ENCODE peak calls at places on chromosomes 11 and 22, in nine cellular contexts. One of them, this sample, is unnamed.

GRCh38 chr11:61890536-61891330 is 612 bp downstream of the FADS3 start:
- DNase-seq in T-helper 1 cell: no peak
- DNase-seq in neural crest cell: no peak
- DNase-seq in GM12865: peak; percentile 22
- DNase-seq in activated naive CD4-positive, alpha-beta T cell treated with anti-CD3 and anti-CD28 coated beads, Interleukin-2, amount 50 U/mL, for 16 hours: peak; percentile 35
- DNase-seq in effector CD4-positive, alpha-beta T cell: peak; percentile 18
- DNase-seq in astrocyte of the hippocampus: peak; percentile 85
- DNase-seq in Ammon's horn: no peak
- DNase-seq in NCI-H1930: peak; percentile 28
- DNase-seq in this sample: peak; percentile 67

GRCh38 chr11:429391-429790 is 12.4 kb downstream of the ANO9 start:
- DNase-seq in NCI-H1930: no peak
- DNase-seq in astrocyte of the hippocampus: no peak
- DNase-seq in neural crest cell: no peak
- DNase-seq in Ammon's horn: no peak
- DNase-seq in effector CD4-positive, alpha-beta T cell: no peak
- DNase-seq in GM12865: no peak
- DNase-seq in T-helper 1 cell: no peak
- DNase-seq in activated naive CD4-positive, alpha-beta T cell treated with anti-CD3 and anti-CD28 coated beads, Interleukin-2, amount 50 U/mL, for 16 hours: peak; percentile 9
- DNase-seq in this sample: peak; percentile 38

GRCh38 chr11:6646040-6646439 is 9.6 kb downstream of the DCHS1 start:
- DNase-seq in neural crest cell: no peak
- DNase-seq in effector CD4-positive, alpha-beta T cell: no peak
- DNase-seq in astrocyte of the hippocampus: no peak
- DNase-seq in activated naive CD4-positive, alpha-beta T cell treated with anti-CD3 and anti-CD28 coated beads, Interleukin-2, amount 50 U/mL, for 16 hours: no peak
- DNase-seq in GM12865: peak; percentile 60
- DNase-seq in Ammon's horn: no peak
- DNase-seq in NCI-H1930: no peak
- DNase-seq in T-helper 1 cell: no peak
- DNase-seq in this sample: no peak

GRCh38 chr11:128653828-128654231 is 40.0 kb upstream of the FLI1 start:
- DNase-seq in activated naive CD4-positive, alpha-beta T cell treated with anti-CD3 and anti-CD28 coated beads, Interleukin-2, amount 50 U/mL, for 16 hours: no peak
- DNase-seq in effector CD4-positive, alpha-beta T cell: no peak
- DNase-seq in T-helper 1 cell: no peak
- DNase-seq in NCI-H1930: no peak
- DNase-seq in Ammon's horn: peak; percentile 71
- DNase-seq in neural crest cell: no peak
- DNase-seq in GM12865: no peak
- DNase-seq in astrocyte of the hippocampus: peak; percentile 61
- DNase-seq in this sample: peak; percentile 64

GRCh38 chr22:49303061-49303735 is 524.5 kb downstream of the BRD1 start:
- DNase-seq in neural crest cell: no peak
- DNase-seq in NCI-H1930: no peak
- DNase-seq in activated naive CD4-positive, alpha-beta T cell treated with anti-CD3 and anti-CD28 coated beads, Interleukin-2, amount 50 U/mL, for 16 hours: no peak
- DNase-seq in effector CD4-positive, alpha-beta T cell: no peak
- DNase-seq in Ammon's horn: no peak
- DNase-seq in GM12865: no peak
- DNase-seq in T-helper 1 cell: no peak
- DNase-seq in astrocyte of the hippocampus: no peak
- DNase-seq in this sample: peak; percentile 14

GRCh38 chr11:108758458-108758857 is 93.6 kb downstream of the DDX10 start:
- DNase-seq in activated naive CD4-positive, alpha-beta T cell treated with anti-CD3 and anti-CD28 coated beads, Interleukin-2, amount 50 U/mL, for 16 hours: no peak
- DNase-seq in neural crest cell: no peak
- DNase-seq in astrocyte of the hippocampus: no peak
- DNase-seq in Ammon's horn: no peak
- DNase-seq in effector CD4-positive, alpha-beta T cell: no peak
- DNase-seq in NCI-H1930: no peak
- DNase-seq in GM12865: no peak
- DNase-seq in T-helper 1 cell: no peak
- DNase-seq in this sample: no peak

GRCh38 chr11:129392995-129393394 is 17.3 kb downstream of the BARX2 start:
- DNase-seq in NCI-H1930: no peak
- DNase-seq in effector CD4-positive, alpha-beta T cell: no peak
- DNase-seq in astrocyte of the hippocampus: no peak
- DNase-seq in Ammon's horn: no peak
- DNase-seq in GM12865: no peak
- DNase-seq in T-helper 1 cell: no peak
- DNase-seq in neural crest cell: no peak
- DNase-seq in activated naive CD4-positive, alpha-beta T cell treated with anti-CD3 and anti-CD28 coated beads, Interleukin-2, amount 50 U/mL, for 16 hours: no peak
- DNase-seq in this sample: no peak

GRCh38 chr11:12692238-12693074 is 18.2 kb downstream of the TEAD1 start:
- DNase-seq in GM12865: no peak
- DNase-seq in effector CD4-positive, alpha-beta T cell: no peak
- DNase-seq in activated naive CD4-positive, alpha-beta T cell treated with anti-CD3 and anti-CD28 coated beads, Interleukin-2, amount 50 U/mL, for 16 hours: no peak
- DNase-seq in NCI-H1930: no peak
- DNase-seq in neural crest cell: peak; percentile 55
- DNase-seq in T-helper 1 cell: no peak
- DNase-seq in astrocyte of the hippocampus: peak; percentile 94
- DNase-seq in Ammon's horn: peak; percentile 82
- DNase-seq in this sample: no peak

GRCh38 chr11:2791139-2791520 is 91.3 kb upstream of the KCNQ1OT1 start:
- DNase-seq in activated naive CD4-positive, alpha-beta T cell treated with anti-CD3 and anti-CD28 coated beads, Interleukin-2, amount 50 U/mL, for 16 hours: no peak
- DNase-seq in effector CD4-positive, alpha-beta T cell: peak; percentile 1
- DNase-seq in astrocyte of the hippocampus: no peak
- DNase-seq in GM12865: no peak
- DNase-seq in NCI-H1930: no peak
- DNase-seq in T-helper 1 cell: peak; percentile 4
- DNase-seq in neural crest cell: no peak
- DNase-seq in Ammon's horn: no peak
- DNase-seq in this sample: peak; percentile 10

GRCh38 chr11:122717264-122717867 is 61.8 kb downstream of the UBASH3B start:
- DNase-seq in effector CD4-positive, alpha-beta T cell: no peak
- DNase-seq in neural crest cell: no peak
- DNase-seq in Ammon's horn: peak; percentile 20
- DNase-seq in NCI-H1930: no peak
- DNase-seq in activated naive CD4-positive, alpha-beta T cell treated with anti-CD3 and anti-CD28 coated beads, Interleukin-2, amount 50 U/mL, for 16 hours: no peak
- DNase-seq in GM12865: peak; percentile 85
- DNase-seq in astrocyte of the hippocampus: no peak
- DNase-seq in T-helper 1 cell: no peak
- DNase-seq in this sample: peak; percentile 85

GRCh38 chr11:75760710-75761493 is 7.7 kb upstream of the DGAT2 start:
- DNase-seq in NCI-H1930: no peak
- DNase-seq in astrocyte of the hippocampus: peak; percentile 35
- DNase-seq in GM12865: no peak
- DNase-seq in Ammon's horn: no peak
- DNase-seq in T-helper 1 cell: no peak
- DNase-seq in activated naive CD4-positive, alpha-beta T cell treated with anti-CD3 and anti-CD28 coated beads, Interleukin-2, amount 50 U/mL, for 16 hours: no peak
- DNase-seq in effector CD4-positive, alpha-beta T cell: no peak
- DNase-seq in neural crest cell: no peak
- DNase-seq in this sample: no peak